ENCODE peak calls at places on chromosomes 2 and 18, in ten cellular contexts. J is neural progenitor cell, W is psoas muscle, A is RWPE2, N is fibroblast of lung, U is Panc1, V is foreskin fibroblast, B is fibroblast of pulmonary artery, S is tibial artery, R is AG10803. G is an unnamed sample.

GRCh38 chr2:238633426-238634328 is 206.9 kb downstream of the ASB1 start:
- DNase-seq in U (no peak), A (no peak), R (no peak), S (no peak), B (no peak), V (no peak), N (no peak), W (no peak), J (no peak), G (no peak)

GRCh38 chr2:197908940-197909339 is 104.5 kb downstream of the PLCL1 start:
- DNase-seq in N (peak), J (no peak), B (peak), W (no peak), V (no peak), S (no peak), A (no peak), R (peak), U (no peak), G (peak)

GRCh38 chr2:143015681-143016080 is 113.5 kb upstream of the ARHGAP15 start:
- DNase-seq in R (no peak), S (no peak), A (no peak), N (peak), V (no peak), B (no peak), W (no peak), U (no peak), J (no peak), G (no peak)

GRCh38 chr18:63472380-63472779 is 4.4 kb upstream of the SERPINB5 start:
- DNase-seq in U (no peak), N (no peak), S (no peak), J (no peak), W (no peak), V (no peak), A (no peak), B (no peak), R (no peak), G (no peak)

GRCh38 chr2:126890962-126891450 is 7.7 kb upstream of the TEX51 start:
- DNase-seq in R (no peak), J (no peak), A (no peak), V (no peak), N (no peak), S (no peak), W (no peak), U (no peak), B (no peak), G (no peak)

GRCh38 chr2:168312036-168312822 is 64.8 kb upstream of the STK39 start:
- DNase-seq in R (no peak), V (no peak), S (no peak), N (peak), A (no peak), B (no peak), J (no peak), U (no peak), W (no peak), G (no peak)

GRCh38 chr18:2316082-2316481 is 255.2 kb downstream of the METTL4 start:
- DNase-seq in S (no peak), U (no peak), B (no peak), N (no peak), J (no peak), R (no peak), V (no peak), A (no peak), W (no peak), G (no peak)

GRCh38 chr2:111238336-111238735 is 117.6 kb downstream of the BCL2L11 start:
- DNase-seq in R (no peak), B (no peak), S (no peak), W (no peak), A (no peak), U (no peak), V (no peak), J (peak), N (no peak), G (no peak)

GRCh38 chr2:127665267-127665893 is 9.9 kb downstream of the LIMS2 start:
- DNase-seq in N (no peak), U (no peak), S (peak), R (no peak), W (no peak), B (no peak), V (no peak), A (peak), J (no peak), G (no peak)

GRCh38 chr2:17543848-17544645 is 3.6 kb downstream of the VSNL1 start:
- DNase-seq in B (peak), N (peak), S (no peak), V (peak), J (peak), A (no peak), W (no peak), R (peak), U (no peak), G (peak)

GRCh38 chr2:235201796-235202195 is 250.0 kb downstream of the SH3BP4 start:
- DNase-seq in J (no peak), R (no peak), N (no peak), S (no peak), V (no peak), U (no peak), B (no peak), A (no peak), W (no peak), G (no peak)

GRCh38 chr2:239463541-239464165 is 62.8 kb upstream of the HDAC4 start:
- DNase-seq in S (peak), W (peak), N (no peak), J (no peak), R (no peak), B (no peak), U (no peak), V (no peak), A (peak), G (no peak)

GRCh38 chr18:26617151-26617554 is 68.8 kb upstream of the KCTD1 start:
- DNase-seq in N (peak), S (no peak), A (no peak), W (no peak), R (peak), U (no peak), B (peak), V (peak), J (no peak), G (peak)

GRCh38 chr2:236317938-236318396 is 53.8 kb upstream of the ASB18 start:
- DNase-seq in S (no peak), B (no peak), J (no peak), W (no peak), R (no peak), V (no peak), N (no peak), A (no peak), U (no peak), G (no peak)

GRCh38 chr2:33216508-33217182 is 259.8 kb upstream of the RASGRP3 start:
- DNase-seq in B (peak), J (no peak), R (no peak), W (peak), N (peak), S (peak), A (no peak), V (peak), U (no peak), G (no peak)

GRCh38 chr2:104752504-104752903 is 101.4 kb upstream of the POU3F3 start:
- DNase-seq in W (no peak), R (no peak), S (no peak), B (no peak), A (no peak), U (no peak), V (no peak), N (no peak), J (no peak), G (no peak)

GRCh38 chr2:150465703-150466569 is 21.5 kb downstream of the RND3 start:
- DNase-seq in N (peak), V (no peak), R (peak), S (no peak), W (no peak), B (no peak), J (no peak), U (peak), A (no peak), G (peak)

GRCh38 chr18:56935531-56936040 is 211.3 kb upstream of the BOD1L2 start:
- DNase-seq in J (no peak), U (no peak), V (no peak), A (no peak), N (no peak), B (no peak), R (no peak), W (no peak), S (no peak), G (no peak)

GRCh38 chr2:207223051-207223450 is 57.3 kb upstream of the KLF7 start:
- DNase-seq in A (no peak), B (peak), J (no peak), R (peak), S (no peak), U (no peak), N (peak), V (no peak), W (no peak), G (peak)

GRCh38 chr2:240816584-240817495 is 3.2 kb downstream of the KIF1A start:
- DNase-seq in J (no peak), V (no peak), B (no peak), S (no peak), W (no peak), R (no peak), N (no peak), A (no peak), U (no peak), G (no peak)

GRCh38 chr2:141329949-141330348 is 800.9 kb downstream of the LRP1B start:
- DNase-seq in R (peak), B (peak), S (no peak), W (no peak), N (peak), J (no peak), V (peak), A (no peak), U (no peak), G (peak)

GRCh38 chr2:44936715-44937687 is 4.5 kb upstream of the SIX3 start:
- DNase-seq in U (no peak), J (peak), A (peak), R (no peak), B (no peak), V (no peak), W (peak), S (no peak), N (no peak), G (no peak)
- H3K4me3 ChIP-seq in U (peak), J (peak), A (no peak), R (no peak), B (no peak), V (no peak), W (peak), S (no peak), N (no peak), G (no peak)

GRCh38 chr2:164784376-164784775 is 57.2 kb downstream of the COBLL1 start:
- DNase-seq in V (no peak), W (no peak), J (peak), B (peak), S (no peak), N (no peak), A (no peak), U (no peak), R (peak), G (peak)
- TF ChIP-seq CTCF in V (no peak), W (no peak), J (no peak), B (no peak), S (no peak), N (no peak), A (no peak), U (no peak), R (no peak), G (no peak)

DNA sequence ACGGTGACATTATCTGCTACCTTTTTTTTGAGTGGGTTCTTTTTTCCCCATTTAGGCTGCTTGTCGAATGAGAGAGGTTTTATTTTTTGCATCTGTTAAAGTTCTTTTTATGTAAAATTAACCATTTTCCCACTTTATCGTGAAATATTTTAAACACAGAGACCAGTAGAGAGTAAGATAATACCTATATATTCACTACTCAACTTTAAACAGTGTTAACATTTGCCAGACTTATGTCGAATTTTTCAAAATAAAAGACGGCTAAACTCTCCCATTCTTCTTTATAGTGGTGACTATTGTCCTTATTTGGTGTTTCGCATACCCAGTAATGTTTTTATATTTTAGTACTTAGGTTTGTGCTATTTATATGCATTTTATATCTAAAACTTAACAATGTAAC is 743 bp upstream of the PUS10 start:
- DNase-seq in N (no peak), B (no peak), S (no peak), U (no peak), A (no peak), J (no peak), V (no peak), R (no peak), W (no peak), G (no peak)
- H3K4me3 ChIP-seq in N (peak), B (peak), S (peak), U (peak), A (peak), J (peak), V (peak), R (peak), W (peak), G (peak)

DNA sequence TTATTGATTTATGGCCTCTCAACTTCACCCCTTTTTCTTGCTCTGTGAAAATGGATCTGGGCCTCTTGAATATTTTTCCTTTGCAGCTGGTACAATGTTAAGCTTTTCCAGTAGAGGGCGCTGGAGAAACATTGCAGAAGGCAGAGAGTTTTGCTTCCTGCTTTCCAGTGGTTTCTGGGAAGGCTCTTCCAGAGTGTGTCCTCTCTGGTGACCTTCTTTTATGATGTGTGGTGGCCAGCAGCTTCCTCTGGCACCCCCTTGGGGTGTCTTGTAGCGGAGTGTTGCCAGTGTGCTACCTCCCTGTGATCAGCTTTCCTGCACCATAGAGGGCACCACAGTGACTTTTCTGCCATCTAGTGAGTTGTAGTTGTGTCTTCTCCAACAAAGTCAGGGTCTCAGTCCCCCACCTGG is 25.4 kb upstream of the MGAT5 start:
- DNase-seq in U (no peak), B (no peak), A (no peak), S (no peak), N (no peak), W (no peak), R (no peak), J (no peak), V (no peak), G (peak)
- TF ChIP-seq CTCF in U (peak), B (peak), A (peak), S (no peak), N (peak), W (peak), R (peak), J (peak), V (peak), G (peak)

DNA sequence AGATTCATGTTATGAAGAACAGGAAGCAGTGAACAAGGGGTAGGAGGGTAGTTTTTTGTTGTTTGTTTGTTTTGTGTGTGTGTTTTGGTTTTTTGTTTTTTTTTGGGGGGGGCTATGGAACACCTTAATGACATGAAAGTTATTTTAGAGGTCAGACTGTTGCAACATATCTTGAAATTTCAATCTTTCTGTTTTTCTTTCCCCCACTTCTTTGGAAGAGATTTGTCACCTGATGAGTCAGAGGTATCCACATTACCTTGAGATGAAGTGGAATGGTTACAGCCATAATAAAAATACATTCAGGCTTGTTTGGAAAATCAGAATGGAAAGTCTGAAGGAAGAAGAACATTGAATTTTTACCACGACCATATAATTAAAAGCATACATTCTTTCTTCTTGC is 2.1 kb upstream of the GTF3C3 start:
- DNase-seq in A (no peak), S (no peak), U (no peak), R (peak), B (peak), J (no peak), W (no peak), V (no peak), N (no peak), G (peak)
- H3K4me3 ChIP-seq in A (no peak), S (no peak), U (no peak), R (no peak), B (no peak), J (no peak), W (no peak), V (no peak), N (no peak), G (no peak)

GRCh38 chr2:121260370-121261154 is 24.4 kb downstream of the TFCP2L1 start:
- DNase-seq in R (no peak), B (no peak), V (no peak), N (no peak), S (no peak), W (peak), U (no peak), J (no peak), A (no peak), G (no peak)

GRCh38 chr2:121266543-121267106 is 18.4 kb downstream of the TFCP2L1 start:
- DNase-seq in R (no peak), W (no peak), J (no peak), N (no peak), B (no peak), U (no peak), V (no peak), A (no peak), S (no peak), G (peak)

DNA sequence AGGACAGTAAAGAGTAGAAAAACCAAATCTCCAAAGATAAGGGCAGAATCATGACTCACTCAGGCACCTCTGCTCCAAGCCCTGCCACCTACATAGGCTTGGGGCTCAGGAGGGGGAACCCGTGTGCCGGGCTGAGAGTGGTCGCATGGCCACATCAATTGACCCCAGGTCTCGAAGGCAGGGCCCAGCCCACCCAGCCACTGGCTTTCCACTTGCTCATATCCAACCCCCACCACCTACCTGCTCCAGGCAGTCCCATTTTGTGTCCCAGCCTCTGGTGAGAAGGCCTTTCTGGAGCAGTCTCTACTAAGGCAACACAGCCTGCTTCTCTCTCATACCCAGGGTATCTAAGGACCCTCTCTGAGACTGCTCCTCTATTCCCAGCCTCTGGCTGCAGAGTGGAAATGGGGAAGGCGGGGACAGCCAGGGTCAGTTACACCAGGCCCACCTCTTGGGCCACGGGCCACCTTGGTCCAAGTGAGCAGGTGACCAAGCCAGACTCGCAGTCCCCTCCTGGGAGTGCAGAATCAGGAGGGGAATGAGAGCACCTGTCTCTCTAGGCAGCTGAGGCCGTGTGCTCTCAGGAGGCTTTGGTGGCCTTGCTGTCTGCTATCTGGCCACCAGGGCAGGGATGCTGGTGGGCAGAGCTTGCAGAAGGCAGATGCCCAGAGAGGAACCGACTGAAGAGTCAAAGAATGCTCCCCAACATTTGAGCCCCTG is 20.8 kb downstream of the TFCP2L1 start:
- DNase-seq in J (no peak), B (no peak), N (no peak), W (no peak), V (no peak), A (no peak), R (no peak), S (no peak), U (no peak), G (no peak)
- TF ChIP-seq CTCF in J (peak), B (no peak), N (no peak), W (no peak), V (no peak), A (no peak), R (no peak), S (no peak), U (no peak), G (no peak)

DNA sequence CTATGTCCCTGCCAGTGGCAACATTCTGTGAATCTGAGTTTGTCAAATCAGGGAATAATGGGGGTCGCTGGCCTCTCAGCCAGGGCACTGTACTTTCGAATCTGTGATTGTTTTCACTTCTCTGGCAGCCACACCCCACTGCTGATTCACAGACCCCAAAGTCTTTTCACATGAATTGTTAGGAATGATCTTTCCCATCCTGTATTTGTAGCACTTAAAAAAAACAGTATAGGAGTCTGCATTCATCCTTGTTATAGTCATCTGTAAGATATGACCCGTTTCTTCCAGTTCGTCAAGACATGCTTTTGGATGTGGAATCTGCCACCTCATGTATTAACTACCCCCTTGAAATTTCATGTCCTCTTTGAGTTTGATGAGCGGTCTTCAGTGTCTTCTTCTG is 928 bp downstream of the NAGK start:
- DNase-seq in V (peak), J (no peak), B (no peak), N (no peak), R (peak), S (no peak), W (no peak), U (no peak), A (no peak), G (peak)
- H3K4me3 ChIP-seq in V (peak), J (peak), B (peak), N (peak), R (peak), S (peak), W (peak), U (peak), A (peak), G (peak)

DNA sequence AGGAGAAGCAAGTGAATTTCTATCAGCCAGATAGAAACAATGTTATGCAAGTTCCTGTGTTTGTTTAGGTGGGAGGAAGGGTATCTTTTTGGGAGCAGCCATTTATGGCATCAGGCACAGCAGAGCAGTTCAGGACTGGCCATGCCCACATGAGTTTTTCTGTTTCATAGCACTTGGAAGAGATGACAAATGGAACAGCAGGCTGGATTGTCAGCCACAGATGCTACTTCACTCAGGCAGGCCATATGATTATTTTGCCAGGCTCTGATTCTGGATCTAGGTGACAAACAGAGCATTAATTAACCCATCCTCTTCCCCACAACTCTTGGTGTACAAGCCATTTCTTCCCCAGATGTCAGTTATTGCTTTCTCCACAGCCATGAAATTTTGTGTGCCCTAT is 63.8 kb downstream of the GALNT13 start:
- DNase-seq in V (no peak), S (no peak), W (no peak), R (no peak), N (no peak), J (no peak), B (no peak), A (no peak), U (no peak), G (no peak)
- TF ChIP-seq CTCF in V (no peak), S (no peak), W (no peak), R (no peak), N (no peak), J (no peak), B (no peak), A (no peak), U (no peak), G (no peak)

GRCh38 chr18:75216212-75216925 is 5.8 kb downstream of the TSHZ1 start:
- DNase-seq in B (no peak), S (no peak), A (no peak), R (no peak), V (no peak), N (no peak), J (no peak), W (no peak), U (no peak), G (no peak)
- H3K4me3 ChIP-seq in B (no peak), S (no peak), A (no peak), R (no peak), V (peak), N (no peak), J (no peak), W (no peak), U (no peak), G (no peak)

GRCh38 chr2:79874015-79874414 is 361.2 kb downstream of the CTNNA2 start:
- DNase-seq in N (no peak), U (no peak), V (no peak), R (no peak), W (no peak), S (no peak), B (no peak), A (no peak), J (no peak), G (no peak)

DNA sequence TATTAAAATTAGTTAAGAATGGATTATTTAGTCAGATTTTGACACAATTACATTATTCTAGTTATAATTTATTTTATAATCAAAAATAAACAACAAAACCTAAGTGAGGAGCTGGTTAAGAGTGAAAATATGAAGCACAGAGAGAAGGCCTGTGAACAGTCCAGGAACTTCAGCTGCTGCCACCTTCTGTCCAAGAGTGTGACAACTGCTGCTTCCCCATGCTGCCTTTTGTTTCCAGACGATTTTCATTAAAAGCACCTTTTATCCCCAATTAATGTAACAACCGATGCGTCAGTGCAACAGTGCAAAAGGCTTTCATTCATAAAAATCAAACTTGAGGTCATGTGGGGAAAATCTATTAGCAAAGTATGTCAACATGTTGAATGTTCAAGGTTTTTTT is 363.6 kb downstream of the CTNNA2 start:
- DNase-seq in S (no peak), W (no peak), R (peak), N (peak), J (peak), U (no peak), A (no peak), B (no peak), V (no peak), G (peak)
- TF ChIP-seq CTCF in S (no peak), W (no peak), R (peak), N (peak), J (peak), U (peak), A (peak), B (no peak), V (peak), G (peak)

G was measured in fibroblast of mammary gland.